ENCODE peak calls at places on chromosomes 3 and 15, in seven cellular contexts. One of them, this sample, is unnamed.

GRCh38 chr3:35523838-35524237 is 115.5 kb upstream of the ARPP21 start:
- DNase-seq in left colon: no peak
- DNase-seq in SK-N-SH: no peak
- DNase-seq in HTR-8/SVneo: no peak
- DNase-seq in AG09309: no peak
- DNase-seq in stimulated activated CD8-positive, alpha-beta memory T cell treated with anti-CD3 and anti-CD28 coated beads, Interleukin-15, amount 100 ng/mL, for 24 hours: no peak
- DNase-seq in GM18507: no peak
- DNase-seq in this sample: no peak

GRCh38 chr3:178352300-178353021 is 183.8 kb upstream of the KCNMB2 start:
- DNase-seq in left colon: no peak
- DNase-seq in SK-N-SH: no peak
- DNase-seq in HTR-8/SVneo: peak
- DNase-seq in AG09309: peak
- DNase-seq in stimulated activated CD8-positive, alpha-beta memory T cell treated with anti-CD3 and anti-CD28 coated beads, Interleukin-15, amount 100 ng/mL, for 24 hours: no peak
- DNase-seq in GM18507: no peak
- DNase-seq in this sample: no peak

GRCh38 chr15:83107841-83108181 is 366 bp downstream of the TM6SF1 start:
- DNase-seq in left colon: no peak
- DNase-seq in SK-N-SH: no peak
- DNase-seq in HTR-8/SVneo: no peak
- DNase-seq in AG09309: no peak
- DNase-seq in stimulated activated CD8-positive, alpha-beta memory T cell treated with anti-CD3 and anti-CD28 coated beads, Interleukin-15, amount 100 ng/mL, for 24 hours: no peak
- DNase-seq in GM18507: no peak
- DNase-seq in this sample: no peak

GRCh38 chr3:140236836-140237476 is 302.0 kb downstream of the CLSTN2 start:
- DNase-seq in left colon: no peak
- DNase-seq in SK-N-SH: no peak
- DNase-seq in HTR-8/SVneo: no peak
- DNase-seq in AG09309: no peak
- DNase-seq in stimulated activated CD8-positive, alpha-beta memory T cell treated with anti-CD3 and anti-CD28 coated beads, Interleukin-15, amount 100 ng/mL, for 24 hours: no peak
- DNase-seq in GM18507: no peak
- DNase-seq in this sample: no peak

GRCh38 chr3:56826831-56827722 is 25.3 kb upstream of the ARHGEF3 start:
- DNase-seq in left colon: no peak
- DNase-seq in SK-N-SH: no peak
- DNase-seq in HTR-8/SVneo: no peak
- DNase-seq in AG09309: no peak
- DNase-seq in stimulated activated CD8-positive, alpha-beta memory T cell treated with anti-CD3 and anti-CD28 coated beads, Interleukin-15, amount 100 ng/mL, for 24 hours: no peak
- DNase-seq in GM18507: no peak
- DNase-seq in this sample: no peak

GRCh38 chr3:102332934-102333333 is 101.9 kb upstream of the ZPLD1 start:
- DNase-seq in left colon: no peak
- DNase-seq in SK-N-SH: no peak
- DNase-seq in HTR-8/SVneo: no peak
- DNase-seq in AG09309: no peak
- DNase-seq in stimulated activated CD8-positive, alpha-beta memory T cell treated with anti-CD3 and anti-CD28 coated beads, Interleukin-15, amount 100 ng/mL, for 24 hours: no peak
- DNase-seq in GM18507: no peak
- DNase-seq in this sample: no peak

GRCh38 chr3:50657816-50658215 is 16.9 kb upstream of the DOCK3 start:
- DNase-seq in left colon: no peak
- DNase-seq in SK-N-SH: no peak
- DNase-seq in HTR-8/SVneo: no peak
- DNase-seq in AG09309: no peak
- DNase-seq in stimulated activated CD8-positive, alpha-beta memory T cell treated with anti-CD3 and anti-CD28 coated beads, Interleukin-15, amount 100 ng/mL, for 24 hours: no peak
- DNase-seq in GM18507: no peak
- DNase-seq in this sample: no peak

GRCh38 chr3:10703875-10704274 is 112.2 kb upstream of the SLC6A11 start:
- DNase-seq in left colon: no peak
- DNase-seq in SK-N-SH: peak
- DNase-seq in HTR-8/SVneo: peak
- DNase-seq in AG09309: no peak
- DNase-seq in stimulated activated CD8-positive, alpha-beta memory T cell treated with anti-CD3 and anti-CD28 coated beads, Interleukin-15, amount 100 ng/mL, for 24 hours: no peak
- DNase-seq in GM18507: no peak
- DNase-seq in this sample: no peak

GRCh38 chr3:21436846-21437245 is 314.2 kb downstream of the ZNF385D start:
- DNase-seq in left colon: no peak
- DNase-seq in SK-N-SH: no peak
- DNase-seq in HTR-8/SVneo: no peak
- DNase-seq in AG09309: no peak
- DNase-seq in stimulated activated CD8-positive, alpha-beta memory T cell treated with anti-CD3 and anti-CD28 coated beads, Interleukin-15, amount 100 ng/mL, for 24 hours: no peak
- DNase-seq in GM18507: no peak
- DNase-seq in this sample: no peak